ENCODE peak calls at places on chromosome 9, in six cellular contexts. W, N, K, R, G and A are unnamed samples.

GRCh38 chr9:125700791-125701190 is 6.2 kb downstream of the MAPKAP1 start:
- DNase-seq in W (no peak), N (no peak), K (no peak), R (no peak), G (no peak), A (no peak)

GRCh38 chr9:96554801-96555566 is 64.7 kb downstream of the CDC14B start:
- DNase-seq in W (no peak), N (no peak), K (no peak), R (peak; percentile 24), G (no peak), A (no peak)

GRCh38 chr9:130140701-130141100 is 31.5 kb upstream of the NCS1 start:
- DNase-seq in W (no peak), N (peak; percentile 3), K (no peak), R (no peak), G (no peak), A (no peak)

GRCh38 chr9:112115955-112116354 is 59.1 kb downstream of the SUSD1 start:
- DNase-seq in W (no peak), N (no peak), K (no peak), R (no peak), G (no peak), A (no peak)

GRCh38 chr9:112752334-112753110 is 2.0 kb downstream of the SNX30 start:
- DNase-seq in W (no peak), N (no peak), K (no peak), R (no peak), G (no peak), A (no peak)

GRCh38 chr9:99511723-99512122 is 289.6 kb downstream of the SEC61B start:
- DNase-seq in W (no peak), N (no peak), K (no peak), R (no peak), G (no peak), A (no peak)

GRCh38 chr9:71306134-71306533 is 184.7 kb upstream of the TRPM3 start:
- DNase-seq in W (no peak), N (no peak), K (no peak), R (no peak), G (no peak), A (no peak)

GRCh38 chr9:70641031-70641430 is 226.6 kb upstream of the KLF9 start:
- DNase-seq in W (no peak), N (no peak), K (no peak), R (no peak), G (no peak), A (no peak)

GRCh38 chr9:127199001-127199791 is 65.4 kb upstream of the GARNL3 start:
- DNase-seq in W (peak; percentile 49), N (peak; percentile 63), K (peak; percentile 73), R (peak; percentile 81), G (no peak), A (peak; percentile 86)

GRCh38 chr9:105157178-105157583 is 87.3 kb upstream of the SLC44A1 start:
- DNase-seq in W (peak; percentile 13), N (peak; percentile 94), K (peak; percentile 78), R (peak; percentile 86), G (no peak), A (peak; percentile 83)

GRCh38 chr9:76619645-76620044 is 144.6 kb upstream of the PCA3 start:
- DNase-seq in W (no peak), N (peak; percentile 13), K (no peak), R (no peak), G (no peak), A (no peak)

GRCh38 chr9:131298341-131298740 is 8.8 kb downstream of the PLPP7 start:
- DNase-seq in W (no peak), N (no peak), K (no peak), R (no peak), G (no peak), A (no peak)

GRCh38 chr9:88280816-88281382 is 107.3 kb upstream of the SPIN1 start:
- DNase-seq in W (no peak), N (peak; percentile 38), K (peak; percentile 16), R (peak; percentile 39), G (no peak), A (no peak)

GRCh38 chr9:34256987-34257585 is 72.0 kb downstream of the KIF24 start:
- DNase-seq in W (no peak), N (no peak), K (no peak), R (no peak), G (no peak), A (no peak)

GRCh38 chr9:31272456-31273295 is 1111.8 kb upstream of the ACO1 start:
- DNase-seq in W (no peak), N (no peak), K (no peak), R (no peak), G (no peak), A (no peak)

GRCh38 chr9:22005700-22006605 is 3.2 kb downstream of the CDKN2B start:
- DNase-seq in W (no peak), N (no peak), K (no peak), R (peak; percentile 73), G (no peak), A (no peak)

GRCh38 chr9:133037775-133038174 is 7.0 kb downstream of the GTF3C5 start:
- DNase-seq in W (no peak), N (no peak), K (no peak), R (no peak), G (no peak), A (no peak)

GRCh38 chr9:36091028-36091953 is 45.2 kb upstream of the GLIPR2 start:
- DNase-seq in W (no peak), N (no peak), K (peak; percentile 58), R (peak; percentile 54), G (no peak), A (peak; percentile 6)

GRCh38 chr9:11992866-11993265 is 700.3 kb upstream of the TYRP1 start:
- DNase-seq in W (peak; percentile 78), N (no peak), K (no peak), R (peak; percentile 20), G (no peak), A (no peak)

GRCh38 chr9:116628706-116629105 is 58.4 kb upstream of the TRIM32 start:
- DNase-seq in W (no peak), N (no peak), K (no peak), R (no peak), G (no peak), A (no peak)

GRCh38 chr9:119360237-119360636 is 9.0 kb downstream of the BRINP1 start:
- DNase-seq in W (no peak), N (no peak), K (no peak), R (no peak), G (no peak), A (no peak)

GRCh38 chr9:95852059-95853032 is 23.1 kb upstream of the ERCC6L2 start:
- DNase-seq in W (no peak), N (no peak), K (peak; percentile 13), R (peak; percentile 67), G (no peak), A (no peak)

GRCh38 chr9:14690986-14691730 is 2.1 kb downstream of the ZDHHC21 start:
- DNase-seq in W (no peak), N (peak; percentile 1), K (no peak), R (peak; percentile 7), G (no peak), A (no peak)

GRCh38 chr9:12826924-12827655 is 52.3 kb downstream of the LURAP1L start:
- DNase-seq in W (no peak), N (no peak), K (no peak), R (no peak), G (no peak), A (no peak)

GRCh38 chr9:116267021-116267420 is 113.4 kb downstream of the PAPPA start:
- DNase-seq in W (no peak), N (no peak), K (no peak), R (peak; percentile 53), G (no peak), A (no peak)

GRCh38 chr9:128552744-128553221 is 396 bp downstream of the SPTAN1 start:
- DNase-seq in W (peak; percentile 48), N (peak; percentile 17), K (peak; percentile 24), R (no peak), G (no peak), A (peak; percentile 30)

GRCh38 chr9:13513262-13513661 is 233.8 kb upstream of the MPDZ start:
- DNase-seq in W (no peak), N (no peak), K (no peak), R (no peak), G (no peak), A (peak; percentile 85)

GRCh38 chr9:133065070-133065388 is 3.2 kb downstream of the CEL start:
- DNase-seq in W (no peak), N (no peak), K (no peak), R (no peak), G (no peak), A (no peak)

GRCh38 chr9:38318755-38319495 is 73.6 kb upstream of the ALDH1B1 start:
- DNase-seq in W (no peak), N (no peak), K (peak; percentile 10), R (peak; percentile 58), G (no peak), A (no peak)

GRCh38 chr9:703392-703791 is 138.1 kb upstream of the DMRT1 start:
- DNase-seq in W (no peak), N (no peak), K (no peak), R (no peak), G (no peak), A (no peak)

GRCh38 chr9:123568691-123569342 is 212.8 kb downstream of the CRB2 start:
- DNase-seq in W (peak; percentile 30), N (no peak), K (no peak), R (no peak), G (no peak), A (no peak)

GRCh38 chr9:117149996-117150395 is 264.9 kb downstream of the ASTN2 start:
- DNase-seq in W (no peak), N (no peak), K (no peak), R (no peak), G (no peak), A (no peak)

GRCh38 chr9:120410925-120411501 is 169.0 kb downstream of the CDK5RAP2 start:
- DNase-seq in W (no peak), N (no peak), K (no peak), R (no peak), G (no peak), A (no peak)

GRCh38 chr9:131849391-131849790 is 109.5 kb upstream of the RAPGEF1 start:
- DNase-seq in W (no peak), N (no peak), K (no peak), R (no peak), G (no peak), A (no peak)

GRCh38 chr9:136840877-136841645 is 1.2 kb upstream of the AJM1 start:
- DNase-seq in W (peak; percentile 87), N (no peak), K (peak; percentile 75), R (peak; percentile 79), G (no peak), A (peak; percentile 47)

GRCh38 chr9:9091387-9091786 is 1291.8 kb upstream of the DMAC1 start:
- DNase-seq in W (no peak), N (no peak), K (no peak), R (no peak), G (no peak), A (peak; percentile 93)

GRCh38 chr9:4596165-4596922 is 65.8 kb upstream of the PLPP6 start:
- DNase-seq in W (no peak), N (no peak), K (no peak), R (no peak), G (no peak), A (no peak)